ENCODE peak calls at places on chromosomes 12 and 14, in ten cellular contexts. C is heart right ventricle, H is AG10803, Z is WERI-Rb-1, Q is A673, T is lower leg skin, E is cardiac fibroblast, N is psoas muscle, A is right atrium auricular region, Y is cardiac muscle cell. P is an unnamed sample.

GRCh38 chr12:132110677-132111076 is 33.4 kb downstream of the DDX51 start:
- DNase-seq in Z (no peak), E (no peak), N (no peak), C (no peak), H (no peak), Y (no peak), A (no peak), T (no peak), Q (no peak), P (no peak)

GRCh38 chr12:101297661-101298060 is 17.8 kb downstream of the UTP20 start:
- DNase-seq in C (no peak), N (no peak), Y (no peak), A (no peak), T (no peak), Q (no peak), E (no peak), H (peak; percentile 1), Z (no peak), P (peak; percentile 25)

GRCh38 chr14:31561155-31561846 is at the start of gene NUBPL:
- DNase-seq in E (peak; percentile 97), H (peak; percentile 95), Z (peak; percentile 94), C (peak; percentile 98), N (peak; percentile 98), Q (peak; percentile 96), A (peak; percentile 98), T (peak; percentile 99), Y (peak; percentile 97), P (peak; percentile 96)

GRCh38 chr12:32053881-32054624 is 52.6 kb upstream of the BICD1 start:
- DNase-seq in C (no peak), N (no peak), E (no peak), H (no peak), Y (no peak), Q (no peak), Z (no peak), T (peak; percentile 21), A (no peak), P (no peak)

GRCh38 chr14:36618641-36619040 is 36.2 kb upstream of the NKX2-8 start:
- DNase-seq in H (no peak), Q (no peak), T (no peak), C (no peak), E (no peak), N (no peak), Y (no peak), A (no peak), Z (no peak), P (no peak)

GRCh38 chr12:104257913-104258472 is 42.4 kb downstream of the TXNRD1 start:
- DNase-seq in A (no peak), E (no peak), T (no peak), Q (no peak), H (no peak), Z (no peak), Y (no peak), C (no peak), N (no peak), P (no peak)

GRCh38 chr12:65319680-65320193 is 41.3 kb downstream of the MSRB3 start:
- DNase-seq in E (no peak), Z (no peak), T (no peak), Y (peak; percentile 23), H (no peak), N (no peak), A (no peak), Q (no peak), C (no peak), P (no peak)

GRCh38 chr14:76957224-76957881 is 71.2 kb downstream of the IRF2BPL start:
- DNase-seq in Y (no peak), A (no peak), C (no peak), T (no peak), Z (no peak), Q (peak; percentile 56), E (no peak), N (no peak), H (no peak), P (no peak)

DNA sequence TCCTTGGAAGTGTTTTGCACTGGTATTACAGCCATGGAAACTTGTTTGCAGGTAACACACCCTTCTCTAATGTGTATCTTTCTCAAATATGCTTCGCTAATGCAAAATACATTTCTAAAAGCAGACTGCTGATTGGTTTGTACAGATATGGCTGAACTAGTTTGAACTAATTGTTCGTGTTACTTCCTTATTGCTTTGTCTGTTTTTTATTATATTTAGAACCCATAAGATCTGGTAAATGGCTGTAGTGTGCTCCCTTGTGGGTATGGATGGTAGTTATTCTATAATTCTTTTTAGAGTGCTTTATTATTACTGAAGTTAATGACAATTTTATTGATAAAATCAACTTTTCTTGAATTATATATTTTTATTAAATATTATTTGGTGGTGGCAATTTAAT is 53.0 kb downstream of the ATF7IP start:
- DNase-seq in E (peak; percentile 50), Z (no peak), N (no peak), T (no peak), Q (peak; percentile 70), Y (peak; percentile 50), A (no peak), C (no peak), H (peak; percentile 34), P (peak; percentile 61)
- H3K4me3 ChIP-seq in E (no peak overlapping the region), Z (no peak overlapping the region), N (peak overlapping the region; percentile 53), T (no peak overlapping the region), Q (peak overlapping the region; percentile 34), Y (peak overlapping the region; percentile 27), A (no peak overlapping the region), C (no peak overlapping the region), H (no peak overlapping the region), P (no peak overlapping the region)

DNA sequence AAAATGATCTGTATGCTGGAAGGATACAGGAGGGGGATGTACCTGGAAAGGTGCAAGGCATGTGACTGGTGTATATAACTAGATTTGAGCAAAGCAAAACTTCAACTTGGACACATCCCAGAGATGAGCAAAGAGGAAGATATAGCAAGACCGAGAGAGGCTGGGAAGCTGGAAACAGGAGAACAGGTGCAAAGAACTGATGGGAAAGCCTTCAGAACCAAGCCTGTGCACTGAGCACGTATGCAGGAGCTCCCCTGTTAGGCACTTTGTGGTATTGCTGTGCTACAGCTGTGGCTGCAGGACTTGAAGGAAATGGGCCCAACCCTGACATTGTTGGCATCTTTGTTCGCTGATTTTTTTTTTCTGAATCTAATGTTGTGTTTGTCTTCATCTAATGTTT is 120.7 kb upstream of the PWP1 start:
- DNase-seq in A (no peak), T (peak; percentile 46), Y (no peak), Z (peak; percentile 52), H (peak; percentile 21), E (no peak), N (no peak), Q (peak; percentile 28), C (no peak), P (peak; percentile 47)
- TF ChIP-seq CTCF in A (no peak), T (no peak), Y (no peak), Z (peak; percentile 94), H (peak; percentile 55), E (peak; percentile 54), N (no peak), Q (peak; percentile 52), C (peak; percentile 28), P (peak; percentile 64)

GRCh38 chr12:9135903-9136310 is 20.2 kb upstream of the A2M start:
- DNase-seq in H (no peak), Q (no peak), Z (no peak), A (no peak), N (no peak), T (no peak), Y (no peak), E (no peak), C (no peak), P (no peak)
- H3K4me3 ChIP-seq in H (no peak overlapping the region), Q (no peak overlapping the region), Z (no peak overlapping the region), A (no peak overlapping the region), N (no peak overlapping the region), T (no peak overlapping the region), Y (no peak overlapping the region), E (no peak overlapping the region), C (no peak overlapping the region), P (no peak overlapping the region)

DNA sequence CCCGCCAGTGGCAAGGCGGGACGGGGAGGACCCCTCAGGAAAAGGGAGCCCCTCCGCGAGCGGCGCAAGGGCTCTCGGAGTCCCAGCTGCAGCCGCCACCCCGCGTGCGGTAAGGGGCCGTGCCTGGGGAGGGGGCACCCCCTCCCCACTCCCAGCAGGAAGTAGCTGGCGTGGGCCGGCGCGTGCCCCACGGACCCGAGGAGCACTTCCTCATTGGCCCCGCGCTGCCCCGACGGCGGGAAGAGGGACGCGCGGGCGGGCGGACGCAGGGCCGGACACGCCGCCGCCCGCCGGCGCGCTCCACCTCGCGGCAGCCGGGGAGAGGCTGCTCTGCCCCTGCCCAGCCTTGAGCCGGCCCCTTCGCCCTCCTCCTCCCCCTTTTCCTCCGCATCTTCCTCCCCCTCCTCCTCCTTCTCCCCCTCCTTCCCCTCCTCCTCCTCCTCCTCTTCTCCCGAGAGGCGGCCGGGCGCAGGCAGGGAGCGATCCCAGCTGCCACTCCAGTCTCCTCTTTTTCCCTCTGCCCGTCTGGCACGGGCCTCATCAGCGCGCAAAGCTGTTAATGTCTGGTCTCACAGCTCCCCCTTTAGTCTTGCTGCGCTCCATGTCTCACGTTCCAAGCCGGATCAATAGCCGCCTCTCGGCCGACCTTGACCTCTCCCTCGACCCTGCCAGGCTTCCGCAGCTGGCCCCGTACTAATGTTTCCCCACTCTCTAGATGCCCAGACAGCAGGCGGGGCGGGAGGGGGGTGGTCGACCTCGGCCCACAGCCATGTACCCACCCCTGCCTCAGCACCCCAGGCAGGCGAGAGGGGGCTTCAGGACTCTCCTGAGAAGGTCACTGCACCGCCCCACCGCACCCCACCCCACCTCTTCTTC is 2.6 kb upstream of the BCL11B start:
- DNase-seq in A (no peak), E (peak; percentile 83), Q (peak; percentile 98), C (peak; percentile 41), N (peak; percentile 77), Y (peak; percentile 89), Z (peak; percentile 95), H (peak; percentile 89), T (peak; percentile 96), P (peak; percentile 51)
- TF ChIP-seq CTCF in A (no peak), E (no peak), Q (peak; percentile 75), C (peak; percentile 31), N (no peak), Y (peak; percentile 37), Z (peak; percentile 46), H (peak; percentile 54), T (peak; percentile 58), P (peak; percentile 14)

P was measured in fibroblast of mammary gland.